ENCODE peak calls at places on chromosomes 1 and 21, in nine cellular contexts. K is psoas muscle; E is HFF-Myc; N is Kasumi-1; R is fibroblast of lung; S is NCI-H748 treated with DMSO at 0.1 percent for 48 hours; D is stimulated activated naive CD4-positive, alpha-beta T cell; F is head of caudate nucleus; Y is NCI-H1105 treated with DMSO at 0.1 percent for 48 hours. H is an unnamed sample.

GRCh38 chr1:26075421-26076144 is 8.2 kb upstream of the TRIM63 start:
- DNase-seq in K (peak; percentile 54), E (no peak), N (no peak), R (no peak), S (no peak), D (no peak), F (no peak), Y (no peak), H (no peak)

GRCh38 chr1:1752671-1753606 is 25.3 kb downstream of the NADK start:
- DNase-seq in K (peak; percentile 56), E (no peak), N (no peak), R (no peak), S (no peak), D (no peak), F (no peak), Y (no peak), H (peak; percentile 83)

GRCh38 chr1:21013510-21013909 is 163.2 kb downstream of the EIF4G3 start:
- DNase-seq in K (no peak), E (no peak), N (no peak), R (no peak), S (no peak), D (no peak), F (no peak), Y (no peak), H (no peak)

GRCh38 chr21:43679951-43680350 is 20.6 kb downstream of the RRP1B start:
- DNase-seq in K (no peak), E (no peak), N (no peak), R (no peak), S (no peak), D (no peak), F (no peak), Y (no peak), H (no peak)

GRCh38 chr1:9766759-9767442 is 56.9 kb downstream of the CLSTN1 start:
- DNase-seq in K (no peak), E (peak; percentile 83), N (no peak), R (peak; percentile 92), S (no peak), D (no peak), F (peak; percentile 34), Y (no peak), H (no peak)

GRCh38 chr1:210400043-210400840 is 71.5 kb downstream of the HHAT start:
- DNase-seq in K (peak; percentile 26), E (peak; percentile 52), N (peak; percentile 74), R (peak; percentile 75), S (peak; percentile 33), D (no peak), F (peak; percentile 74), Y (peak; percentile 71), H (peak; percentile 44)

GRCh38 chr21:42262826-42263225 is 43.9 kb downstream of the ABCG1 start:
- DNase-seq in K (peak; percentile 83), E (no peak), N (peak; percentile 38), R (peak; percentile 41), S (no peak), D (no peak), F (peak; percentile 73), Y (no peak), H (peak; percentile 86)

GRCh38 chr1:226166341-226166740 is 20.2 kb downstream of the ACBD3 start:
- DNase-seq in K (no peak), E (no peak), N (no peak), R (no peak), S (no peak), D (no peak), F (no peak), Y (no peak), H (no peak)

GRCh38 chr1:14190508-14190907 is 408.0 kb upstream of the KAZN start:
- DNase-seq in K (no peak), E (no peak), N (no peak), R (no peak), S (no peak), D (no peak), F (no peak), Y (no peak), H (no peak)

GRCh38 chr1:183676515-183677189 is 23.5 kb upstream of the APOBEC4 start:
- DNase-seq in K (no peak), E (no peak), N (no peak), R (peak; percentile 51), S (no peak), D (no peak), F (no peak), Y (no peak), H (no peak)

GRCh38 chr1:15449567-15449966 is 7.0 kb upstream of the CELA2A start:
- DNase-seq in K (no peak), E (no peak), N (no peak), R (no peak), S (no peak), D (no peak), F (no peak), Y (no peak), H (no peak)

GRCh38 chr21:32572574-32573420 is 12.5 kb downstream of the TCP10L start:
- DNase-seq in K (no peak), E (no peak), N (no peak), R (no peak), S (no peak), D (no peak), F (peak; percentile 26), Y (peak; percentile 80), H (no peak)

GRCh38 chr21:31184462-31184861 is 146.2 kb upstream of the KRTAP19-8 start:
- DNase-seq in K (no peak), E (no peak), N (no peak), R (no peak), S (no peak), D (peak; percentile 37), F (no peak), Y (no peak), H (no peak)

GRCh38 chr1:35594005-35594760 is 21.1 kb downstream of the TFAP2E start:
- DNase-seq in K (no peak), E (no peak), N (no peak), R (no peak), S (no peak), D (no peak), F (no peak), Y (no peak), H (no peak)

GRCh38 chr1:167720965-167721616 is 691 bp upstream of the MPZL1 start:
- DNase-seq in K (no peak), E (peak; percentile 35), N (peak; percentile 38), R (peak; percentile 77), S (no peak), D (no peak), F (peak; percentile 43), Y (no peak), H (peak; percentile 35)